ENCODE peak calls at places on chromosomes 16 and 17, in seven cellular contexts. One of them, this sample, is unnamed.

GRCh38 chr17:6461792-6462524 is 17.7 kb downstream of the PIMREG start:
- DNase-seq in neuronal stem cell: no peak
- DNase-seq in mesenchymal stem cell: peak; percentile 50
- DNase-seq in mesendoderm: peak; percentile 72
- DNase-seq in IMR-90: no peak
- DNase-seq in trophoblast cell: no peak
- DNase-seq in H9: peak; percentile 81
- DNase-seq in this sample: no peak

GRCh38 chr17:3536736-3537135 is 20.9 kb downstream of the TRPV3 start:
- DNase-seq in H9: peak; percentile 30
- DNase-seq in trophoblast cell: no peak
- DNase-seq in IMR-90: no peak
- DNase-seq in mesenchymal stem cell: peak; percentile 68
- DNase-seq in mesendoderm: no peak
- DNase-seq in neuronal stem cell: no peak
- DNase-seq in this sample: no peak

GRCh38 chr16:57613514-57613913 is 14.9 kb upstream of the ADGRG1 start:
- DNase-seq in mesenchymal stem cell: no peak
- DNase-seq in neuronal stem cell: no peak
- DNase-seq in trophoblast cell: no peak
- DNase-seq in IMR-90: no peak
- DNase-seq in H9: peak; percentile 3
- DNase-seq in mesendoderm: no peak
- DNase-seq in this sample: peak; percentile 14

GRCh38 chr17:79631640-79632431 is 21.0 kb upstream of the RBFOX3 start:
- DNase-seq in mesendoderm: no peak
- DNase-seq in mesenchymal stem cell: no peak
- DNase-seq in IMR-90: no peak
- DNase-seq in trophoblast cell: no peak
- DNase-seq in H9: peak; percentile 25
- DNase-seq in neuronal stem cell: no peak
- DNase-seq in this sample: no peak

GRCh38 chr17:32496348-32497078 is 9.7 kb downstream of the CDK5R1 start:
- DNase-seq in trophoblast cell: peak; percentile 82
- DNase-seq in mesenchymal stem cell: peak; percentile 76
- DNase-seq in mesendoderm: no peak
- DNase-seq in IMR-90: peak; percentile 68
- DNase-seq in neuronal stem cell: no peak
- DNase-seq in H9: no peak
- DNase-seq in this sample: no peak

GRCh38 chr17:69597898-69598692 is 183.6 kb downstream of the MAP2K6 start:
- DNase-seq in mesenchymal stem cell: peak; percentile 77
- DNase-seq in H9: no peak
- DNase-seq in trophoblast cell: peak; percentile 41
- DNase-seq in neuronal stem cell: no peak
- DNase-seq in IMR-90: peak; percentile 85
- DNase-seq in mesendoderm: no peak
- DNase-seq in this sample: no peak

GRCh38 chr17:76461765-76462555 is 5.4 kb upstream of the AANAT start:
- DNase-seq in mesenchymal stem cell: peak; percentile 27
- DNase-seq in IMR-90: no peak
- DNase-seq in neuronal stem cell: no peak
- DNase-seq in trophoblast cell: no peak
- DNase-seq in H9: no peak
- DNase-seq in mesendoderm: no peak
- DNase-seq in this sample: peak; percentile 49

GRCh38 chr17:65975878-65976277 is 216.1 kb downstream of the CEP112 start:
- DNase-seq in neuronal stem cell: peak; percentile 17
- DNase-seq in trophoblast cell: peak; percentile 45
- DNase-seq in IMR-90: no peak
- DNase-seq in H9: no peak
- DNase-seq in mesendoderm: peak; percentile 10
- DNase-seq in mesenchymal stem cell: no peak
- DNase-seq in this sample: no peak

GRCh38 chr17:8729421-8729820 is 15.2 kb downstream of the CCDC42 start:
- DNase-seq in IMR-90: no peak
- DNase-seq in trophoblast cell: no peak
- DNase-seq in mesendoderm: no peak
- DNase-seq in neuronal stem cell: no peak
- DNase-seq in mesenchymal stem cell: no peak
- DNase-seq in H9: no peak
- DNase-seq in this sample: no peak

GRCh38 chr16:49382916-49383315 is 9.3 kb downstream of the C16orf78 start:
- DNase-seq in H9: peak; percentile 67
- DNase-seq in neuronal stem cell: peak; percentile 24
- DNase-seq in mesendoderm: peak; percentile 75
- DNase-seq in IMR-90: no peak
- DNase-seq in mesenchymal stem cell: no peak
- DNase-seq in trophoblast cell: peak; percentile 26
- DNase-seq in this sample: no peak

GRCh38 chr17:76481091-76481655 is 13.8 kb downstream of the AANAT start:
- DNase-seq in IMR-90: no peak
- DNase-seq in neuronal stem cell: no peak
- DNase-seq in mesendoderm: no peak
- DNase-seq in mesenchymal stem cell: no peak
- DNase-seq in H9: no peak
- DNase-seq in trophoblast cell: no peak
- DNase-seq in this sample: no peak

DNA sequence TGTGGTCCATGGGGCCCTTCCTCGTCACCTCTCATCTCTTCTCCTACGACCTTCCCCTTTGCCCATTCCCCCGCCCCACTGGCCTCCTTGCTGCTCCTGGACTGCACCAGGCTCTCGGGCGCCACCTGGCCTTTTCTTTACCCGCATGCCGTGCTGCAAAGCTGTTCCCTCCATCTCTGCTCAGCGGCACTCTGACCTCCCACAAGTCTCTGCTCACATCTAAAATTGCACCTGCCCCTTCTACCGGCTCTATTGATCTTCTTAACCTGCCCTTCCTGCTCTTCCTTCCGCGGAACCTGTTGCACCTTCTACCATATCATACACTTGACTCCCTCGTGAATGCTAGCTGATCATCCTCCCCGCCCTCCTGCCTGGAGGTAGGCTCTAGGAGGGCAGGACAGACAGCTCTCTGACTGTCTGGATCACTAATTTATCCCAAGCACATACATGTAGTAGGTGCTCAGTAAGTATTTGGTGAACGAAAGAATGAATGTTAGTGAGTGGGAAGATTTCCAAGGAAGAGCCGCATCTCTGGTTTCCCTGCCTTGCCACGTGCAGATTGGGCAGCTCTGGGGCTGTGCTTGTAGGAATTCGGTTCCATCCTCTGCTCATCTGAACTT is 17.3 kb downstream of the DNAH17 start:
- DNase-seq in IMR-90: no peak
- DNase-seq in trophoblast cell: peak; percentile 31
- DNase-seq in neuronal stem cell: no peak
- DNase-seq in mesenchymal stem cell: no peak
- DNase-seq in mesendoderm: peak; percentile 75
- DNase-seq in H9: peak; percentile 83
- DNase-seq in this sample: peak; percentile 10
- H2AK5ac ChIP-seq in IMR-90: no peak overlapping the region
- H2AK5ac ChIP-seq in trophoblast cell: no peak overlapping the region
- H2AK5ac ChIP-seq in neuronal stem cell: no peak overlapping the region
- H2AK5ac ChIP-seq in mesenchymal stem cell: no peak overlapping the region
- H2AK5ac ChIP-seq in mesendoderm: no peak overlapping the region
- H2AK5ac ChIP-seq in H9: no peak overlapping the region
- H2AK5ac ChIP-seq in this sample: no peak overlapping the region

GRCh38 chr16:21523411-21524067 is 75.8 kb upstream of the METTL9 start:
- DNase-seq in neuronal stem cell: no peak
- DNase-seq in H9: no peak
- DNase-seq in mesendoderm: no peak
- DNase-seq in IMR-90: no peak
- DNase-seq in mesenchymal stem cell: no peak
- DNase-seq in trophoblast cell: no peak
- DNase-seq in this sample: no peak
- H2AK5ac ChIP-seq in neuronal stem cell: peak overlapping the region; percentile 70
- H2AK5ac ChIP-seq in H9: no peak overlapping the region
- H2AK5ac ChIP-seq in mesendoderm: no peak overlapping the region
- H2AK5ac ChIP-seq in IMR-90: no peak overlapping the region
- H2AK5ac ChIP-seq in mesenchymal stem cell: no peak overlapping the region
- H2AK5ac ChIP-seq in trophoblast cell: no peak overlapping the region
- H2AK5ac ChIP-seq in this sample: peak overlapping the region; percentile 78

DNA sequence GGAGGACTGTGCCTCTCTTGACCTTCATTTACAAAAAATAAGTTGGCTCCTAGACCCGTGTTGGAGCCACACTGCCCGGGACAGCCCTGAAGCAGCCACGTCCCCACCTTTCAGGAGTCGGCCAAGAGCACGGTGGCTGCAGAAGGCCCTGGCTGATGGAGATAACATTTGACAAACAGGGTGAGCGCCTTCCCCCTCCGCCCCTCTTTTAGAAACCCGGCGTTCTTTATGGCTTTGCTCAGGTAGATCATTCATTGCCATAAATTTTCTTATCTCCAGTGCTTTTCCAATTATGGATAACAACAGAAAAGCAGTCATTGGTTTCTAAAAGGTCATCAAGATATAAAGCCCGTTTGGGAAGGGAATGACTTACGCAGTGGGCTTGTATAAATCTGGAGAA is 398.1 kb upstream of the TNRC6C start:
- DNase-seq in H9: no peak
- DNase-seq in trophoblast cell: no peak
- DNase-seq in neuronal stem cell: no peak
- DNase-seq in IMR-90: no peak
- DNase-seq in mesenchymal stem cell: no peak
- DNase-seq in mesendoderm: no peak
- DNase-seq in this sample: no peak
- H2AK5ac ChIP-seq in H9: no peak overlapping the region
- H2AK5ac ChIP-seq in trophoblast cell: no peak overlapping the region
- H2AK5ac ChIP-seq in neuronal stem cell: no peak overlapping the region
- H2AK5ac ChIP-seq in IMR-90: no peak overlapping the region
- H2AK5ac ChIP-seq in mesenchymal stem cell: no peak overlapping the region
- H2AK5ac ChIP-seq in mesendoderm: no peak overlapping the region
- H2AK5ac ChIP-seq in this sample: no peak overlapping the region

GRCh38 chr17:44871546-44871945 is 23.9 kb downstream of the HIGD1B start:
- DNase-seq in IMR-90: no peak
- DNase-seq in H9: no peak
- DNase-seq in trophoblast cell: no peak
- DNase-seq in neuronal stem cell: no peak
- DNase-seq in mesenchymal stem cell: no peak
- DNase-seq in mesendoderm: no peak
- DNase-seq in this sample: no peak

GRCh38 chr17:44875761-44876160 is 23.5 kb downstream of the EFTUD2 start:
- DNase-seq in trophoblast cell: no peak
- DNase-seq in H9: no peak
- DNase-seq in IMR-90: no peak
- DNase-seq in mesendoderm: no peak
- DNase-seq in neuronal stem cell: no peak
- DNase-seq in mesenchymal stem cell: no peak
- DNase-seq in this sample: no peak

GRCh38 chr17:44877121-44877520 is 22.1 kb downstream of the EFTUD2 start:
- DNase-seq in H9: no peak
- DNase-seq in mesenchymal stem cell: no peak
- DNase-seq in trophoblast cell: no peak
- DNase-seq in IMR-90: no peak
- DNase-seq in neuronal stem cell: no peak
- DNase-seq in mesendoderm: no peak
- DNase-seq in this sample: no peak

GRCh38 chr17:44867841-44868240 is 20.2 kb downstream of the HIGD1B start:
- DNase-seq in mesenchymal stem cell: no peak
- DNase-seq in IMR-90: no peak
- DNase-seq in H9: no peak
- DNase-seq in trophoblast cell: no peak
- DNase-seq in mesendoderm: no peak
- DNase-seq in neuronal stem cell: no peak
- DNase-seq in this sample: no peak

DNA sequence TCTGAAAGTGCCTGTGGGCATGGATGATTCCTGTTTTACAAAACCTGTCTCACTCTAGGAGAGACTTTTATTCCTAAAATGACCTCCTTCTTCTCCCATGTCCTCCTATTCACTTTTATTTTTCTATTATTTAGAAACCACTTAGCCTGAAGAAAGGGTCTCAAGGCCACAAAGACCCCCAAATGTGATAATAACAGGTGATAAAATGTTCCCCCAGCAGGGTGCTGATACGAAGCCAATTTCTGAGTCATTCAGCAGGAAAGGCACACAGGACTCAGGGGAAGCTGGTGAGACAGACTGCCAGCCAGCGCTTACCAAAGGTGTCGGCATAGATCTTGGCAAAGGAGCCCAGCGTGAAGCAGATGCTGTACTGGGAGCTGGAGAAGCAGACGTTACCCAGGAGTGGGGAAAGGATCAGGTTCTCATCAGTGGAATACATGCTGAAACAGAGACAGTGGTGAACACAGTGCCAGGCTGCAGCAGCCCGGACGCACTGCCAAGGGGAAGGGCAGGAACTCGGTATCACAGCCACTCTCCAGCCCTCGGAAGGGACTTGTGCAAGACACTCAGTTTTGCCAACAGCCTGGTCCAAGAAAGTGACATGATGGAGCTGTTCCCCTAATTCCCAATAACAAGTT is 24.6 kb downstream of the HIGD1B start:
- DNase-seq in H9: no peak
- DNase-seq in mesenchymal stem cell: no peak
- DNase-seq in trophoblast cell: no peak
- DNase-seq in neuronal stem cell: no peak
- DNase-seq in mesendoderm: no peak
- DNase-seq in IMR-90: no peak
- DNase-seq in this sample: no peak
- H2AK5ac ChIP-seq in H9: no peak overlapping the region
- H2AK5ac ChIP-seq in mesenchymal stem cell: no peak overlapping the region
- H2AK5ac ChIP-seq in trophoblast cell: no peak overlapping the region
- H2AK5ac ChIP-seq in neuronal stem cell: no peak overlapping the region
- H2AK5ac ChIP-seq in mesendoderm: no peak overlapping the region
- H2AK5ac ChIP-seq in IMR-90: no peak overlapping the region
- H2AK5ac ChIP-seq in this sample: no peak overlapping the region

GRCh38 chr17:44011876-44012275 is 2.9 kb downstream of the TMEM101 start:
- DNase-seq in trophoblast cell: no peak
- DNase-seq in mesenchymal stem cell: no peak
- DNase-seq in neuronal stem cell: no peak
- DNase-seq in IMR-90: no peak
- DNase-seq in H9: no peak
- DNase-seq in mesendoderm: no peak
- DNase-seq in this sample: no peak

GRCh38 chr17:44014437-44015172 is at the start of gene TMEM101:
- DNase-seq in mesenchymal stem cell: peak; percentile 94
- DNase-seq in mesendoderm: peak; percentile 97
- DNase-seq in IMR-90: peak; percentile 93
- DNase-seq in neuronal stem cell: peak; percentile 87
- DNase-seq in H9: peak; percentile 96
- DNase-seq in trophoblast cell: peak; percentile 96
- DNase-seq in this sample: peak; percentile 82

GRCh38 chr17:44012391-44012790 is 2.4 kb downstream of the TMEM101 start:
- DNase-seq in neuronal stem cell: no peak
- DNase-seq in IMR-90: no peak
- DNase-seq in H9: no peak
- DNase-seq in mesendoderm: no peak
- DNase-seq in trophoblast cell: no peak
- DNase-seq in mesenchymal stem cell: no peak
- DNase-seq in this sample: no peak

GRCh38 chr17:44012874-44013273 is 1.9 kb downstream of the TMEM101 start:
- DNase-seq in mesendoderm: no peak
- DNase-seq in H9: no peak
- DNase-seq in trophoblast cell: no peak
- DNase-seq in mesenchymal stem cell: no peak
- DNase-seq in IMR-90: no peak
- DNase-seq in neuronal stem cell: no peak
- DNase-seq in this sample: no peak

GRCh38 chr17:44014133-44014436 is 678 bp downstream of the TMEM101 start:
- DNase-seq in trophoblast cell: no peak
- DNase-seq in mesendoderm: no peak
- DNase-seq in neuronal stem cell: no peak
- DNase-seq in H9: no peak
- DNase-seq in mesenchymal stem cell: peak; percentile 39
- DNase-seq in IMR-90: no peak
- DNase-seq in this sample: no peak
- H2AK5ac ChIP-seq in trophoblast cell: peak overlapping the region; percentile 44
- H2AK5ac ChIP-seq in mesendoderm: no peak overlapping the region
- H2AK5ac ChIP-seq in neuronal stem cell: peak overlapping the region; percentile 79
- H2AK5ac ChIP-seq in H9: no peak overlapping the region
- H2AK5ac ChIP-seq in mesenchymal stem cell: no peak overlapping the region
- H2AK5ac ChIP-seq in IMR-90: peak overlapping the region; percentile 92
- H2AK5ac ChIP-seq in this sample: no peak overlapping the region

This sample was measured in H1.